ENCODE peak calls at places on chromosomes 3 and 15, in eight cellular contexts. T is AG04450, X is endothelial cell, Q is H9, P is NB4, Y is breast epithelium, F is nephron progenitor cell, U is upper lobe of right lung. L is an unnamed sample.

GRCh38 chr3:9552252-9552999 is 1.2 kb downstream of the LHFPL4 start:
- DNase-seq in X (peak; percentile 77), P (peak; percentile 32), U (peak; percentile 69), Y (no peak), T (peak; percentile 4), Q (peak; percentile 93), F (peak; percentile 91), L (peak; percentile 67)

GRCh38 chr15:62440731-62441130 is 275.6 kb upstream of the C2CD4B start:
- DNase-seq in U (no peak), Y (no peak), X (no peak), Q (no peak), P (no peak), T (no peak), F (no peak), L (no peak)

GRCh38 chr3:50445919-50446318 is 57.5 kb downstream of the CACNA2D2 start:
- DNase-seq in F (no peak), Y (no peak), U (peak; percentile 89), P (no peak), X (no peak), T (no peak), Q (no peak), L (no peak)

GRCh38 chr15:40871749-40872617 is 2.1 kb downstream of the RHOV start:
- DNase-seq in X (no peak), T (no peak), P (no peak), Y (peak; percentile 87), F (no peak), Q (peak; percentile 79), U (peak; percentile 84), L (peak; percentile 85)

GRCh38 chr3:106176734-106177133 is 307.9 kb upstream of the CBLB start:
- DNase-seq in P (peak; percentile 26), Y (no peak), X (no peak), Q (no peak), T (no peak), F (no peak), U (no peak), L (peak; percentile 45)

GRCh38 chr15:74396445-74397238 is 29.2 kb upstream of the CYP11A1 start:
- DNase-seq in T (no peak), X (no peak), Q (no peak), U (no peak), Y (no peak), F (no peak), P (peak; percentile 86), L (peak; percentile 84)

GRCh38 chr15:90232941-90233700 is 620 bp downstream of the CIB1 start:
- DNase-seq in U (peak; percentile 88), Q (peak; percentile 78), P (peak; percentile 86), F (peak; percentile 66), X (peak; percentile 58), Y (peak; percentile 53), T (no peak), L (peak; percentile 34)

GRCh38 chr3:56806407-56806806 is 4.7 kb upstream of the ARHGEF3 start:
- DNase-seq in Q (no peak), U (no peak), Y (no peak), T (no peak), F (no peak), X (no peak), P (no peak), L (no peak)

GRCh38 chr3:53811143-53811915 is 34.9 kb downstream of the CHDH start:
- DNase-seq in P (no peak), Y (no peak), X (no peak), Q (no peak), T (no peak), F (no peak), U (peak; percentile 49), L (no peak)

GRCh38 chr15:39392469-39393047 is 188.3 kb upstream of the THBS1 start:
- DNase-seq in T (no peak), P (peak; percentile 27), F (no peak), U (no peak), X (no peak), Q (no peak), Y (no peak), L (no peak)

GRCh38 chr15:75712668-75713337 is at the start of gene CSPG4:
- DNase-seq in X (peak; percentile 33), F (peak; percentile 81), Y (peak; percentile 45), U (no peak), T (no peak), Q (peak; percentile 57), P (no peak), L (no peak)

GRCh38 chr15:41022487-41023090 is 69.3 kb downstream of the CHAC1 start:
- DNase-seq in Y (no peak), X (peak; percentile 62), U (no peak), T (peak; percentile 51), Q (peak; percentile 38), P (peak; percentile 66), F (peak; percentile 46), L (peak; percentile 37)

DNA sequence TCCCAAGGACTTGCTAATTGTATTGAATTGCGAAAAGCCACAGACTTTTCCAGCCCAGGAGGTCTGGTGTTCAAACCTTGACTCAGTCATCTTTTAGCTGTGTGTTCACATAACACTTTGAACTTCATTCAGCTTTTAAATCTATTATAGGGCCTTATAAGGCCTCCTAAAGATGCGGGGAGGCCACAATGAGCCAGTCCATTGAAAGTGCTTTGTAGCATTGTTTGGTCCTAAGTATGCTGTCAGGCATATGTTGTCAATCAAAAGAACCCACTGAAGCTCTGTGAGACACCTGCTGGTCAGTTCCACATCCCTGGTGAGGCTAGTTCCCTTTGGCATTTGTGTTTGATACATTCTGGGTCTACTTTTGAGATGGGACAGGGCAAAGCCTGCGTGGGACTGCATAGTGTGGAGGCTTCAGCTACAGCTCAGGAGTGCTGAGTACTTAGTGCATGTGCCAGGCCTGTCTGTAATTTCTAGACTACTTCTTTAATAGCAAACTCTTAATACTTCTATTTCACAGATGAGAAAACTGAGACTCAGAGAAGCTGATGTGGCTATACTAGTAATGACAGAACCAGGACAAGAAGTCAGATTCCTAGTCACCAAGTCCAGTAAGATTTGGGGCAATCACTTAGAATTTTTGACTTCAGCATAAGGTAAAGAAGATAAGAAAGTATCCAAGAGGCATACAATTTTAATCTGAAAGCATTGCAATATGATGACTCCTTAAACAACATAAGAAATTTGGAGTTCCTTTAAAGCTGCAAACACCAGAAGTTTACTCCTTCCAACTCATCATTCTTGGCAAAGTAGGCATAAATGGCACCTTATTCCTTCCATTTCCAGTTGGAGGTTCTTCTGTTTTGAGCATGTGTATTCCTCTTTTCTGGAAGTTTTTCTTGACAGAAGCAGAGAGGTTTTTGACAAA is 213.0 kb downstream of the PDCD6IP start:
- DNase-seq in Q (peak; percentile 33), F (no peak), Y (no peak), T (no peak), X (peak; percentile 5), P (peak; percentile 5), U (no peak), L (no peak)
- TF ChIP-seq CTCF in Q (peak; percentile 47), F (no peak), Y (no peak), T (peak; percentile 31), X (no peak), P (no peak), U (no peak), L (no peak)

GRCh38 chr3:129120254-129121004 is 1.2 kb downstream of the RAB43 start:
- DNase-seq in T (peak; percentile 55), U (peak; percentile 93), Y (peak; percentile 91), X (peak; percentile 74), Q (peak; percentile 90), F (peak; percentile 72), P (peak; percentile 97), L (peak; percentile 92)
- TF ChIP-seq CTCF in T (peak; percentile 29), U (peak; percentile 36), Y (no peak), X (peak; percentile 22), Q (peak; percentile 23), F (no peak), P (no peak), L (no peak)

DNA sequence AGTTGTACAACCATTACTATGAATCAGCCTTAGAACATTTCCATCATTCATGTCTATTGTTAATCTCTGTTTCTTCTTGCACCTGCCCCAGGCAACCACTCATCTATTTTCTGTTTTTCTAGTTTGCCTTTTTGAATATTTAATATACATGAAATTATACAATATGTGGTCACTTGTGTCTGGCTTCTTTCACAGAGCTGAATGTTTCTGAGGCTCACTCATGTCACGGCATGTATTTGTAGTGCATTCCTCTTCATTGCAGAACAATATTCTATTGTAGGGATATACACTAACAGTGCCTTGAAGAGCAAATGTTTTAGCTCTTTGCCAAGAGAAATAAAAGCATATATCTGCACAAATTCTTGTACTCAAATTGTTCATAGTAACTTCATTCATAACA is 32.9 kb downstream of the CERS3 start:
- DNase-seq in Q (no peak), T (no peak), P (no peak), F (no peak), X (no peak), U (no peak), Y (no peak), L (no peak)
- TF ChIP-seq CTCF in Q (no peak), T (no peak), P (no peak), F (no peak), X (no peak), U (no peak), Y (no peak), L (no peak)

GRCh38 chr3:38617586-38617985 is 31.9 kb downstream of the SCN5A start:
- DNase-seq in F (no peak), X (no peak), P (no peak), U (no peak), T (no peak), Y (no peak), Q (no peak), L (no peak)
- TF ChIP-seq CTCF in F (no peak), X (no peak), P (no peak), U (no peak), T (no peak), Y (no peak), Q (no peak), L (no peak)

GRCh38 chr15:56815247-56815646 is 81.9 kb upstream of the ZNF280D start:
- DNase-seq in Y (no peak), Q (no peak), U (no peak), P (peak; percentile 76), F (no peak), X (no peak), T (no peak), L (no peak)

GRCh38 chr15:56817690-56818089 is 84.4 kb upstream of the ZNF280D start:
- DNase-seq in T (no peak), P (no peak), X (no peak), F (no peak), Y (no peak), U (no peak), Q (no peak), L (no peak)

GRCh38 chr15:56820333-56820732 is 87.0 kb upstream of the ZNF280D start:
- DNase-seq in Q (no peak), U (no peak), F (no peak), Y (no peak), P (peak; percentile 60), X (no peak), T (no peak), L (peak; percentile 29)

GRCh38 chr15:56814429-56814828 is 81.1 kb upstream of the ZNF280D start:
- DNase-seq in X (no peak), P (no peak), U (no peak), Y (no peak), F (no peak), T (no peak), Q (no peak), L (no peak)

DNA sequence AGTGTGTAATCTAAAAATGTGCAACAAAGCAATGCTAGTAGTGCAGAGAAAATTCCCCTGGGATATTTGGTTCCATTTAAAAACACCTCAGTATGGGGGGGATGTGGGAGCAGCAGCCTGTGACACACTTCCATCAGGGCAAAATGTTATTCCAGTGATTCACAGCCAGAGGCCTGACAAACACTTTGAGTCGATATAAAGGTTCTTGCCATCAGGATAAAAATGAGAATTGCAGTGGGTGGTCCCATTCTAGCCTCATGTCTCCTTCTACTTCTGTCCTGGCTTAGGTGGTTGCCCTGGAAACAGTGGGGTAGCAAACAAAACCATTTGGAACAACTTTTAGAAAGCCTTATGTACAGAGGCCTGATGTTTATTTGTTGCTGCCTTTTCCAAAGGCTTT is 84.0 kb upstream of the ZNF280D start:
- DNase-seq in U (no peak), X (no peak), Q (no peak), T (no peak), P (no peak), Y (no peak), F (no peak), L (no peak)
- TF ChIP-seq CTCF in U (no peak), X (no peak), Q (no peak), T (no peak), P (no peak), Y (no peak), F (no peak), L (no peak)

L was measured in GM10248.